ENCODE peak calls at places on chromosomes 1 and 21, in four cellular contexts. One of them, this sample, is unnamed.
A peak's percentile ranks its signal among the peaks of the same experiment; 100 is the strongest.

GRCh38 chr1:218350022-218350525 is 4.9 kb downstream of the TGFB2 start:
- DNase-seq in AG04449: no peak
- DNase-seq in GM12865: no peak
- DNase-seq in Caco-2: no peak
- DNase-seq in this sample: no peak

GRCh38 chr1:37739222-37739621 is 25.7 kb downstream of the EPHA10 start:
- DNase-seq in AG04449: no peak
- DNase-seq in GM12865: peak; percentile 19
- DNase-seq in Caco-2: peak; percentile 49
- DNase-seq in this sample: no peak

GRCh38 chr1:205858141-205858961 is 8.4 kb upstream of the PM20D1 start:
- DNase-seq in AG04449: no peak
- DNase-seq in GM12865: peak; percentile 7
- DNase-seq in Caco-2: no peak
- DNase-seq in this sample: no peak

GRCh38 chr1:75811211-75811981 is 14.7 kb downstream of the MSH4 start:
- DNase-seq in AG04449: peak; percentile 28
- DNase-seq in GM12865: no peak
- DNase-seq in Caco-2: no peak
- DNase-seq in this sample: peak; percentile 59

GRCh38 chr1:58155418-58156123 is 391.0 kb downstream of the OMA1 start:
- DNase-seq in AG04449: no peak
- DNase-seq in GM12865: peak; percentile 21
- DNase-seq in Caco-2: no peak
- DNase-seq in this sample: no peak

GRCh38 chr1:186325239-186325638 is 49.8 kb downstream of the TPR start:
- DNase-seq in AG04449: peak; percentile 3
- DNase-seq in GM12865: peak; percentile 7
- DNase-seq in Caco-2: no peak
- DNase-seq in this sample: peak; percentile 3

GRCh38 chr1:98949166-98949565 is 55.5 kb downstream of the PLPPR5 start:
- DNase-seq in AG04449: no peak
- DNase-seq in GM12865: no peak
- DNase-seq in Caco-2: no peak
- DNase-seq in this sample: no peak

GRCh38 chr1:161884475-161884874 is 118.4 kb downstream of the ATF6 start:
- DNase-seq in AG04449: no peak
- DNase-seq in GM12865: no peak
- DNase-seq in Caco-2: no peak
- DNase-seq in this sample: no peak

GRCh38 chr1:86775395-86775794 is 71.0 kb downstream of the SH3GLB1 start:
- DNase-seq in AG04449: no peak
- DNase-seq in GM12865: no peak
- DNase-seq in Caco-2: peak; percentile 61
- DNase-seq in this sample: no peak

GRCh38 chr1:61254629-61255323 is 172.4 kb downstream of the NFIA start:
- DNase-seq in AG04449: no peak
- DNase-seq in GM12865: no peak
- DNase-seq in Caco-2: no peak
- DNase-seq in this sample: peak; percentile 27

GRCh38 chr1:18408656-18409370 is 71.9 kb upstream of the KLHDC7A start:
- DNase-seq in AG04449: no peak
- DNase-seq in GM12865: no peak
- DNase-seq in Caco-2: peak; percentile 48
- DNase-seq in this sample: no peak

GRCh38 chr1:52970149-52970548 is 43.1 kb downstream of the SCP2 start:
- DNase-seq in AG04449: no peak
- DNase-seq in GM12865: peak; percentile 28
- DNase-seq in Caco-2: no peak
- DNase-seq in this sample: no peak

GRCh38 chr1:205536759-205537361 is 32.4 kb downstream of the CDK18 start:
- DNase-seq in AG04449: no peak
- DNase-seq in GM12865: no peak
- DNase-seq in Caco-2: peak; percentile 16
- DNase-seq in this sample: no peak

GRCh38 chr21:38475519-38475918 is 22.8 kb downstream of the ERG start:
- DNase-seq in AG04449: no peak
- DNase-seq in GM12865: no peak
- DNase-seq in Caco-2: no peak
- DNase-seq in this sample: no peak

GRCh38 chr1:109821221-109821669 is 57.5 kb upstream of the EPS8L3 start:
- DNase-seq in AG04449: peak; percentile 81
- DNase-seq in GM12865: no peak
- DNase-seq in Caco-2: no peak
- DNase-seq in this sample: peak; percentile 93

GRCh38 chr1:211632117-211632807 is 43.2 kb downstream of the NEK2 start:
- DNase-seq in AG04449: no peak
- DNase-seq in GM12865: peak; percentile 68
- DNase-seq in Caco-2: no peak
- DNase-seq in this sample: no peak

GRCh38 chr1:224851210-224851849 is 78.1 kb upstream of the DNAH14 start:
- DNase-seq in AG04449: no peak
- DNase-seq in GM12865: peak; percentile 74
- DNase-seq in Caco-2: peak; percentile 43
- DNase-seq in this sample: peak; percentile 47

GRCh38 chr1:154717467-154718004 is 109.5 kb upstream of the ADAR start:
- DNase-seq in AG04449: no peak
- DNase-seq in GM12865: no peak
- DNase-seq in Caco-2: no peak
- DNase-seq in this sample: no peak

GRCh38 chr1:143497374-143497747 is 474.4 kb downstream of the FAM72C start:
- DNase-seq in AG04449: no peak
- DNase-seq in GM12865: no peak
- DNase-seq in Caco-2: no peak
- DNase-seq in this sample: no peak

GRCh38 chr1:15994590-15995351 is 9.3 kb upstream of the SRARP start:
- DNase-seq in AG04449: no peak
- DNase-seq in GM12865: peak; percentile 71
- DNase-seq in Caco-2: peak; percentile 61
- DNase-seq in this sample: peak; percentile 50

GRCh38 chr1:221724931-221725605 is 16.8 kb downstream of the DUSP10 start:
- DNase-seq in AG04449: no peak
- DNase-seq in GM12865: no peak
- DNase-seq in Caco-2: no peak
- DNase-seq in this sample: peak; percentile 54

GRCh38 chr1:110118636-110119396 is 6.6 kb downstream of the UBL4B start:
- DNase-seq in AG04449: no peak
- DNase-seq in GM12865: no peak
- DNase-seq in Caco-2: no peak
- DNase-seq in this sample: peak; percentile 35

GRCh38 chr1:77412069-77412793 is 130.4 kb downstream of the AK5 start:
- DNase-seq in AG04449: no peak
- DNase-seq in GM12865: peak; percentile 11
- DNase-seq in Caco-2: no peak
- DNase-seq in this sample: peak; percentile 61

GRCh38 chr1:192545781-192546521 is 29.6 kb upstream of the RGS1 start:
- DNase-seq in AG04449: no peak
- DNase-seq in GM12865: peak; percentile 78
- DNase-seq in Caco-2: no peak
- DNase-seq in this sample: no peak

GRCh38 chr1:17581389-17582123 is 42.1 kb downstream of the ARHGEF10L start:
- DNase-seq in AG04449: no peak
- DNase-seq in GM12865: peak; percentile 31
- DNase-seq in Caco-2: no peak
- DNase-seq in this sample: no peak

GRCh38 chr1:77579547-77579946 is 102.9 kb downstream of the ZZZ3 start:
- DNase-seq in AG04449: no peak
- DNase-seq in GM12865: no peak
- DNase-seq in Caco-2: no peak
- DNase-seq in this sample: no peak

GRCh38 chr21:39083377-39084008 is 99.8 kb downstream of the PSMG1 start:
- DNase-seq in AG04449: no peak
- DNase-seq in GM12865: no peak
- DNase-seq in Caco-2: no peak
- DNase-seq in this sample: no peak

GRCh38 chr1:2212542-2213491 is 15.3 kb upstream of the SKI start:
- DNase-seq in AG04449: peak; percentile 82
- DNase-seq in GM12865: no peak
- DNase-seq in Caco-2: no peak
- DNase-seq in this sample: peak; percentile 96

GRCh38 chr1:115098979-115099692 is 9.8 kb upstream of the TSPAN2 start:
- DNase-seq in AG04449: no peak
- DNase-seq in GM12865: peak; percentile 75
- DNase-seq in Caco-2: no peak
- DNase-seq in this sample: peak; percentile 91

GRCh38 chr1:220990417-220991337 is 111.4 kb downstream of the HLX start:
- DNase-seq in AG04449: no peak
- DNase-seq in GM12865: no peak
- DNase-seq in Caco-2: no peak
- DNase-seq in this sample: peak; percentile 84

GRCh38 chr1:224809137-224809536 is 120.3 kb upstream of the DNAH14 start:
- DNase-seq in AG04449: no peak
- DNase-seq in GM12865: peak; percentile 14
- DNase-seq in Caco-2: no peak
- DNase-seq in this sample: no peak

GRCh38 chr21:29175408-29176147 is 45.1 kb downstream of the MAP3K7CL start:
- DNase-seq in AG04449: no peak
- DNase-seq in GM12865: peak; percentile 18
- DNase-seq in Caco-2: no peak
- DNase-seq in this sample: no peak

GRCh38 chr1:1304331-1305299 is 3.1 kb downstream of the ACAP3 start:
- DNase-seq in AG04449: no peak
- DNase-seq in GM12865: no peak
- DNase-seq in Caco-2: peak; percentile 69
- DNase-seq in this sample: peak; percentile 74

DNA sequence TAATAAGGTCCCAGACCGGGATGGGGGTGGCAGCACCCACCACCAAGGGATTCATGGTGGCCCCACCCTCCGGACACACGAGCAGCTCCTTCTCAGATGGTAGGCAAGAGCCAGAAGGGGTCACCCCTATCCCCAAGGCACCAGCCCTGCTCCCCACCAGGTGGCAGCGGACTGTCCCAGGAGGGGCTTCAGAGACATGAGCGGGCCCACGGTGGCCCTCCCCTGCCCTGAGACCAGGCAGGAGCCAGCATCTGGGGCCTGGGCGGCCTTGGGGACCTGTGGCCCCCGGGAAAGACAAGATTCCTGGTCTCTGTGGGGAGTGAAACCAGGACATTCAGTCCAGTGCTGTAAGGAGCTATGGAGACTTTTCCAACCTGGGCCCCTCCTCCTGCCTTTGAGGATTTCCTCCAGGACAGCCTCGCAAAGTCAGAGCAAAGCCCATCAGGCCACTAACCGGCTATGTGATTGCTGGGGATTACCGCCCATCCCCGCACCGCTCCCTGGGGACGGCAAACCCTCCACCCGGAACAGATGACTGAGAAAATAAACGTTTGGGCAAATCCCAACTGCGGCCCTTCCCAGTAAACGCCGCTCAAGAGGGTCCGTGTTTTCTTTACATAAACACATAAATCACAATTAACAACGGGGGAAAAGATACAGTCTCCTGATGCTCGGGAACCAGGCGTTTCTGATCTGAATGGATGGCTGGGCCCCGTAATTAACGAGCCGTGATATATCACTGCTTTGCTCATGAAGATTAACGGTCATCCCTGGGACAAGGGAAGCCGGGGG is 50.9 kb upstream of the ARHGEF16 start:
- DNase-seq in AG04449: no peak
- DNase-seq in GM12865: no peak
- DNase-seq in Caco-2: no peak
- DNase-seq in this sample: no peak
- TF ChIP-seq CTCF in AG04449: peak; percentile 22
- TF ChIP-seq CTCF in GM12865: no peak
- TF ChIP-seq CTCF in Caco-2: peak; percentile 25
- TF ChIP-seq CTCF in this sample: peak; percentile 65

DNA sequence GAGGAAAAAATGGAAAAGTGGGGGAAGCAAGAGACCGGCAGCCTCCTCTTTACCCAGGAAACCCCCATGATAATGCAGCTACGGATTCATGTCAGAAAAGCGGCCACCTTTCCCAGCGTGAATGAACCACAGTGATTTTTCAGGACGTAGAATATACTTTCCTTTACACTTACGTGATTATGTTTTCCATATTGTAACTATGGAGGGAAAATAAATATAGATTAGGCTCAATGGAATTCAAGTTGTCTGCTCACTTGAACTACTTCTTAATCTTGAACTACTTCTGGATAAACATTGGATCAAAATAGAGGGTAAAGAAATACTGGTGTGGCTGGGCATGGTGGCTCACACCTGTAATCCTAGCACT is 80.4 kb upstream of the GREM2 start:
- DNase-seq in AG04449: no peak
- DNase-seq in GM12865: no peak
- DNase-seq in Caco-2: no peak
- DNase-seq in this sample: no peak
- TF ChIP-seq CTCF in AG04449: no peak
- TF ChIP-seq CTCF in GM12865: no peak
- TF ChIP-seq CTCF in Caco-2: no peak
- TF ChIP-seq CTCF in this sample: peak; percentile 30

GRCh38 chr1:156276532-156276931 is 6.1 kb downstream of the SMG5 start:
- DNase-seq in AG04449: no peak
- DNase-seq in GM12865: no peak
- DNase-seq in Caco-2: no peak
- DNase-seq in this sample: no peak
- TF ChIP-seq CTCF in AG04449: no peak
- TF ChIP-seq CTCF in GM12865: no peak
- TF ChIP-seq CTCF in Caco-2: no peak
- TF ChIP-seq CTCF in this sample: no peak

GRCh38 chr1:168236836-168237611 is 11.2 kb downstream of the SFT2D2 start:
- DNase-seq in AG04449: no peak
- DNase-seq in GM12865: no peak
- DNase-seq in Caco-2: no peak
- DNase-seq in this sample: no peak
- TF ChIP-seq CTCF in AG04449: no peak
- TF ChIP-seq CTCF in GM12865: no peak
- TF ChIP-seq CTCF in Caco-2: no peak
- TF ChIP-seq CTCF in this sample: no peak

GRCh38 chr1:233376711-233377110 is 49.2 kb downstream of the MAP3K21 start:
- DNase-seq in AG04449: no peak
- DNase-seq in GM12865: no peak
- DNase-seq in Caco-2: no peak
- DNase-seq in this sample: no peak
- TF ChIP-seq CTCF in AG04449: no peak
- TF ChIP-seq CTCF in GM12865: no peak
- TF ChIP-seq CTCF in Caco-2: no peak
- TF ChIP-seq CTCF in this sample: no peak